ENCODE peak calls at places on chromosomes 5 and 9, in ten cellular contexts. H, L, G, C, S, U, Z, M, E and N are unnamed samples.
A peak's percentile ranks its signal among the peaks of the same experiment; 100 is the strongest.

GRCh38 chr9:74220327-74220726 is 276.8 kb upstream of the RORB start:
- DNase-seq in H (no peak), L (no peak), G (no peak), C (no peak), S (no peak), U (no peak), Z (no peak), M (no peak), E (no peak), N (no peak)

GRCh38 chr9:118262191-118262590 is 558.0 kb downstream of the TLR4 start:
- DNase-seq in H (no peak), L (no peak), G (no peak), C (no peak), S (no peak), U (no peak), Z (no peak), M (no peak), E (no peak), N (no peak)

GRCh38 chr5:76337949-76338589 is 65.0 kb upstream of the IQGAP2 start:
- DNase-seq in H (peak; percentile 26), L (peak; percentile 8), G (peak; percentile 62), C (no peak), S (no peak), U (peak; percentile 39), Z (no peak), M (peak; percentile 35), E (peak; percentile 62), N (no peak)

GRCh38 chr5:141747152-141747640 is 65.2 kb upstream of the ARAP3 start:
- DNase-seq in H (no peak), L (peak; percentile 82), G (no peak), C (no peak), S (no peak), U (no peak), Z (peak; percentile 95), M (peak; percentile 60), E (no peak), N (no peak)

GRCh38 chr5:74624501-74624900 is 16.0 kb downstream of the ENC1 start:
- DNase-seq in H (no peak), L (no peak), G (no peak), C (no peak), S (no peak), U (no peak), Z (no peak), M (no peak), E (no peak), N (no peak)

GRCh38 chr9:899440-900184 is 58.1 kb downstream of the DMRT1 start:
- DNase-seq in H (no peak), L (peak; percentile 8), G (no peak), C (no peak), S (no peak), U (no peak), Z (no peak), M (no peak), E (no peak), N (no peak)

GRCh38 chr5:169772688-169773087 is 135.6 kb downstream of the DOCK2 start:
- DNase-seq in H (no peak), L (no peak), G (no peak), C (no peak), S (no peak), U (no peak), Z (no peak), M (no peak), E (no peak), N (no peak)

GRCh38 chr5:181207214-181207959 is 2.4 kb upstream of the TRIM7 start:
- DNase-seq in H (no peak), L (no peak), G (peak; percentile 92), C (peak; percentile 80), S (peak; percentile 80), U (peak; percentile 65), Z (no peak), M (peak; percentile 96), E (no peak), N (no peak)

GRCh38 chr9:90821697-90822096 is 20.1 kb downstream of the SYK start:
- DNase-seq in H (no peak), L (no peak), G (no peak), C (no peak), S (no peak), U (no peak), Z (no peak), M (no peak), E (no peak), N (no peak)

GRCh38 chr9:109418827-109419226 is 79.3 kb downstream of the PTPN3 start:
- DNase-seq in H (no peak), L (no peak), G (no peak), C (no peak), S (no peak), U (no peak), Z (no peak), M (no peak), E (peak; percentile 20), N (no peak)

GRCh38 chr9:135287627-135288026 is 192.0 kb upstream of the PPP1R26 start:
- DNase-seq in H (no peak), L (no peak), G (no peak), C (no peak), S (no peak), U (no peak), Z (no peak), M (no peak), E (no peak), N (no peak)

GRCh38 chr5:168585119-168585912 is 6.1 kb upstream of the PANK3 start:
- DNase-seq in H (no peak), L (no peak), G (no peak), C (no peak), S (no peak), U (no peak), Z (no peak), M (no peak), E (no peak), N (no peak)

GRCh38 chr9:17742065-17742464 is 163.2 kb downstream of the SH3GL2 start:
- DNase-seq in H (no peak), L (no peak), G (no peak), C (no peak), S (no peak), U (no peak), Z (peak; percentile 12), M (no peak), E (no peak), N (peak; percentile 3)

GRCh38 chr5:134568339-134568700 is 42.9 kb downstream of the JADE2 start:
- DNase-seq in H (no peak), L (no peak), G (no peak), C (no peak), S (no peak), U (no peak), Z (no peak), M (no peak), E (no peak), N (no peak)

GRCh38 chr5:52799358-52799982 is 11.8 kb downstream of the ITGA1 start:
- DNase-seq in H (no peak), L (no peak), G (peak; percentile 46), C (no peak), S (no peak), U (no peak), Z (no peak), M (peak; percentile 98), E (no peak), N (no peak)